ENCODE peak calls at places on chromosomes 13 and 19, in six cellular contexts. N, D, P, Q, V and M are unnamed samples.
A peak's percentile ranks its signal among the peaks of the same experiment; 100 is the strongest.

GRCh38 chr19:2034729-2035589 is 16.1 kb downstream of the MKNK2 start:
- DNase-seq in N (peak; percentile 58), D (peak; percentile 87), P (peak; percentile 95), Q (peak; percentile 86), V (no peak), M (peak; percentile 83)

GRCh38 chr19:50204811-50205675 is 1.6 kb downstream of the MYH14 start:
- DNase-seq in N (peak; percentile 96), D (peak; percentile 25), P (peak; percentile 76), Q (no peak), V (no peak), M (no peak)

GRCh38 chr19:45812297-45812696 is 2.8 kb downstream of the RSPH6A start:
- DNase-seq in N (no peak), D (no peak), P (no peak), Q (no peak), V (no peak), M (no peak)

GRCh38 chr19:1253514-1254080 is 5.2 kb downstream of the MIDN start:
- DNase-seq in N (peak; percentile 54), D (no peak), P (no peak), Q (no peak), V (no peak), M (no peak)

GRCh38 chr13:50892162-50892944 is 17.2 kb upstream of the RNASEH2B start:
- DNase-seq in N (no peak), D (peak; percentile 37), P (no peak), Q (no peak), V (no peak), M (no peak)

GRCh38 chr13:71870036-71870435 is 3.0 kb upstream of the DACH1 start:
- DNase-seq in N (no peak), D (no peak), P (no peak), Q (no peak), V (no peak), M (no peak)

GRCh38 chr13:67736646-67737420 is 506.7 kb upstream of the PCDH9 start:
- DNase-seq in N (peak; percentile 68), D (no peak), P (peak; percentile 59), Q (peak; percentile 78), V (no peak), M (no peak)

GRCh38 chr13:86757236-86757978 is 913.8 kb upstream of the SLITRK5 start:
- DNase-seq in N (no peak), D (no peak), P (no peak), Q (no peak), V (no peak), M (no peak)

GRCh38 chr19:20078696-20079095 is 896 bp downstream of the ZNF90 start:
- DNase-seq in N (peak; percentile 37), D (peak; percentile 34), P (peak; percentile 73), Q (no peak), V (peak; percentile 28), M (no peak)

GRCh38 chr19:1046117-1046626 is 6.3 kb downstream of the ABCA7 start:
- DNase-seq in N (no peak), D (no peak), P (no peak), Q (no peak), V (no peak), M (no peak)